ENCODE peak calls at places on chromosome 9, in five cellular contexts. Y is dorsolateral prefrontal cortex; M is psoas muscle; W is GM13977; L is CD8-positive, alpha-beta T cell. B is an unnamed sample.

GRCh38 chr9:73667749-73668148 is 516.1 kb downstream of the ANXA1 start:
- DNase-seq in Y (no peak), M (no peak), W (no peak), L (no peak), B (no peak)

GRCh38 chr9:132983814-132984201 is 5.3 kb downstream of the GFI1B start:
- DNase-seq in Y (no peak), M (no peak), W (no peak), L (no peak), B (no peak)

GRCh38 chr9:99873943-99874584 is 32.4 kb upstream of the STX17 start:
- DNase-seq in Y (no peak), M (no peak), W (no peak), L (no peak), B (no peak)

GRCh38 chr9:73149371-73150067 is 2.1 kb upstream of the ANXA1 start:
- DNase-seq in Y (no peak), M (no peak), W (peak), L (no peak), B (no peak)

GRCh38 chr9:73719660-73720059 is 568.0 kb downstream of the ANXA1 start:
- DNase-seq in Y (no peak), M (no peak), W (no peak), L (no peak), B (no peak)

GRCh38 chr9:79289856-79290255 is 281.9 kb upstream of the TLE4 start:
- DNase-seq in Y (no peak), M (no peak), W (no peak), L (no peak), B (no peak)

GRCh38 chr9:114098660-114099522 is at the start of gene KIF12:
- DNase-seq in Y (no peak), M (no peak), W (no peak), L (peak), B (peak)

GRCh38 chr9:115883467-115884329 is 269.9 kb upstream of the PAPPA start:
- DNase-seq in Y (no peak), M (no peak), W (no peak), L (no peak), B (peak)

GRCh38 chr9:27468450-27469110 is 55.5 kb upstream of the IFNK start:
- DNase-seq in Y (no peak), M (no peak), W (no peak), L (no peak), B (no peak)

GRCh38 chr9:111161015-111161415 is 122.7 kb upstream of the LPAR1 start:
- DNase-seq in Y (no peak), M (no peak), W (no peak), L (no peak), B (no peak)

GRCh38 chr9:38018230-38018963 is 50.6 kb downstream of the SHB start:
- DNase-seq in Y (no peak), M (no peak), W (no peak), L (no peak), B (no peak)

GRCh38 chr9:557601-558201 is 283.8 kb upstream of the DMRT1 start:
- DNase-seq in Y (no peak), M (no peak), W (no peak), L (no peak), B (no peak)

GRCh38 chr9:18791074-18791473 is 241.9 kb downstream of the SAXO1 start:
- DNase-seq in Y (no peak), M (no peak), W (no peak), L (no peak), B (peak)

GRCh38 chr9:130267930-130268329 is 2.4 kb downstream of the HMCN2 start:
- DNase-seq in Y (no peak), M (peak), W (no peak), L (no peak), B (no peak)

GRCh38 chr9:112249277-112249676 is 74.2 kb upstream of the SUSD1 start:
- DNase-seq in Y (no peak), M (no peak), W (peak), L (no peak), B (no peak)

GRCh38 chr9:137194909-137195308 is 5.6 kb downstream of the TPRN start:
- DNase-seq in Y (no peak), M (no peak), W (no peak), L (no peak), B (no peak)

GRCh38 chr9:124011460-124012301 is at the start of gene LHX2:
- DNase-seq in Y (peak), M (peak), W (peak), L (no peak), B (peak)

GRCh38 chr9:92147854-92148184 is 32.6 kb upstream of the SPTLC1 start:
- DNase-seq in Y (no peak), M (no peak), W (no peak), L (no peak), B (no peak)

GRCh38 chr9:136567651-136568287 is 21.9 kb upstream of the NOTCH1 start:
- DNase-seq in Y (no peak), M (peak), W (no peak), L (no peak), B (no peak)

GRCh38 chr9:114001794-114002261 is 76.3 kb downstream of the AMBP start:
- DNase-seq in Y (no peak), M (no peak), W (no peak), L (no peak), B (no peak)

GRCh38 chr9:100309992-100310391 is 42.8 kb downstream of the TEX10 start:
- DNase-seq in Y (no peak), M (no peak), W (no peak), L (no peak), B (no peak)

GRCh38 chr9:101029300-101030021 is 934 bp downstream of the PLPPR1 start:
- DNase-seq in Y (peak), M (no peak), W (no peak), L (no peak), B (no peak)

GRCh38 chr9:84799231-84799630 is 129.7 kb downstream of the NTRK2 start:
- DNase-seq in Y (no peak), M (no peak), W (no peak), L (no peak), B (no peak)

GRCh38 chr9:19788152-19788551 is 685 bp downstream of the SLC24A2 start:
- DNase-seq in Y (peak), M (no peak), W (no peak), L (no peak), B (peak)

GRCh38 chr9:105633373-105633772 is 28.9 kb upstream of the TAL2 start:
- DNase-seq in Y (no peak), M (no peak), W (no peak), L (no peak), B (no peak)

GRCh38 chr9:110320651-110321050 is 17.0 kb downstream of the TXNDC8 start:
- DNase-seq in Y (no peak), M (no peak), W (no peak), L (no peak), B (no peak)

DNA sequence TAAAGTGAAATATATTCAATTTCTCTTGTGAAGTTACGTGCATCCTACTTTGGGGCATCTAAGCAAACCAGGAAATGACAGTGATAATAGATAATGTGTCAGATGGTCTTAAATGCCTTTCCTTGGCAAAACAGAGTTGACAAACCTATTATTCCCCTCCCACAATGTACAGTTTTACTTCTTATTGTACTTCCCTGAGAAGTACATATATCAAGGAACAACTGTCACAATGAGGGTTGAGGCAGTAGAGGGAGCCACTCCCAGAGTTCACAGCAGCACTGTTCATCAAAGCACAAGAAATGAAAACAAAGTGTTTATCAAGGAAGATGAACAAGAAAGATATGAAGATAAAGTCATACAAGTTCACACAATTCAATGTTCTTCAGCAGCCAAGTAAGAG is 41.1 kb downstream of the ELAVL2 start:
- DNase-seq in Y (no peak), M (no peak), W (no peak), L (no peak), B (no peak)
- TF ChIP-seq CTCF in Y (no peak), M (no peak), W (no peak), L (no peak), B (no peak)

DNA sequence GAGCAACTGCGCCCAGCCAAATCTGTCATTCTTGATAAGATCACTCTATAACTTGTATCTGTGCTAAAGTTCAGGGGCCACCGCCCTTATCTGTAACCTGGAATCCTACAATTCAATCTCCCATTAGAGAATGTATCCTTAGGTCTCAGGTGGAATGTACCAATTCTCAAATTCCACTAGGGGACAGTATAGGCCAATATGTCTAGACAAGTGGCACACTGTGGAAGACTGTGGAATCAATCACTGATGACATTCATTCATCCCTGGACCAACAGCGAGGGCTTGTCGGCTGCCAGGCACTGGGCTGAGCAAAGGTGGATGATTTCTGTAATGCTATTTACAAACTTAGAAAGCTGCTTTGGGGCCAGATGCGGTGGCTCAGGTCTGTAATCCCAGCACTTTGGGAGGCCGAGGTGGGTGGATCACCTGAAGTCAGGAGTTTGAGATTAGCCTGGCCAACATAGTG is 28.7 kb upstream of the MEGF9 start:
- DNase-seq in Y (no peak), M (no peak), W (peak), L (no peak), B (no peak)
- TF ChIP-seq CTCF in Y (no peak), M (peak), W (peak), L (peak), B (peak)

GRCh38 chr9:135473972-135474543 is 5.5 kb upstream of the PPP1R26 start:
- DNase-seq in Y (no peak), M (no peak), W (no peak), L (no peak), B (no peak)

GRCh38 chr9:135471751-135472640 is 7.6 kb upstream of the PPP1R26 start:
- DNase-seq in Y (no peak), M (no peak), W (no peak), L (no peak), B (peak)

GRCh38 chr9:135476561-135476960 is 3.0 kb upstream of the PPP1R26 start:
- DNase-seq in Y (no peak), M (no peak), W (no peak), L (no peak), B (no peak)

GRCh38 chr9:135476981-135477380 is 2.6 kb upstream of the PPP1R26 start:
- DNase-seq in Y (no peak), M (no peak), W (no peak), L (no peak), B (no peak)

DNA sequence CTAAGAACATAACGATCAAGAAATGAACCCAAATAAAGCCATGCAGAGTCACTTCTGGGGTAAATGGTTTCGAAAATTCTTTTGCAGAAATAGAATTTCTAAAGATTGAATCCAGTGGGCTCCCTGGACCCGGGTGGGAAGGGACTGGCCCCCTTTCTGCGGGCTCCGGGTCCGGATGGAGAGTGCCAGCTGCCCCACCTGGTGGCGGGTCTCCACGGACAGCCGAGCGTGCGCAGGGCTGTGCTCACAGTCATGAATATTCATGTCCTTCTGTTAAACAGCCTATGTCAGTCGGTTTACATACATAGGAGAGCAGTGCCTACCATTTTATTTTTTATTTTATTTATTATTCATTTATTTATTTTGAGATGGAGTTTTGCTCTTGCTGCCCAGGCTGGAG is 4.7 kb upstream of the PPP1R26 start:
- DNase-seq in Y (peak), M (no peak), W (peak), L (no peak), B (peak)
- TF ChIP-seq CTCF in Y (peak), M (no peak), W (peak), L (peak), B (peak)

DNA sequence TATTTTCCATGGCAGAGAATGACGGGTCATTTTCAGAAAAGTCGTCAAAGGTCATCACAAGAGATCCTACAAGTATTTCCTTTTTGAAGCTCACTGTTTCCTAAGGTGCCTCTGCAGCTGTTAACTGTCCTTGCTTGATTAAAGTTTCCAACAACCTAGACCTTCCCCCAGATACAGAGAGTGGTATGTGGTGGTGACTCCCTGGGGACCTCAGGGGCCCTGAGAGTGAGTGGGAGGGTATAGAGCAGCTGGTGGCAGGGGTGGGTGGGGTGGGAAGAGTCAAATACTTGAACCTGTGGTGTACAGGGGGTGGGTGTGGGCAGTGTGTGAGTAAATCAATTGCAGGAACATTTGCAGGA is 1.6 kb upstream of the CD72 start:
- DNase-seq in Y (no peak), M (no peak), W (no peak), L (no peak), B (no peak)
- TF ChIP-seq CTCF in Y (no peak), M (no peak), W (no peak), L (no peak), B (no peak)

GRCh38 chr9:127396808-127397721 is at the start of gene SLC2A8:
- DNase-seq in Y (peak), M (peak), W (peak), L (peak), B (peak)
- TF ChIP-seq CTCF in Y (no peak), M (peak), W (no peak), L (no peak), B (peak)

GRCh38 chr9:69322256-69322655 is 2.8 kb upstream of the ENTREP1 start:
- DNase-seq in Y (no peak), M (no peak), W (no peak), L (no peak), B (no peak)

GRCh38 chr9:69325409-69326212 is 596 bp downstream of the ENTREP1 start:
- DNase-seq in Y (peak), M (peak), W (peak), L (no peak), B (no peak)

GRCh38 chr9:69323886-69324285 is 1.1 kb upstream of the ENTREP1 start:
- DNase-seq in Y (no peak), M (no peak), W (no peak), L (no peak), B (no peak)

GRCh38 chr9:69326261-69326660 is 1.2 kb downstream of the ENTREP1 start:
- DNase-seq in Y (no peak), M (no peak), W (no peak), L (no peak), B (no peak)

DNA sequence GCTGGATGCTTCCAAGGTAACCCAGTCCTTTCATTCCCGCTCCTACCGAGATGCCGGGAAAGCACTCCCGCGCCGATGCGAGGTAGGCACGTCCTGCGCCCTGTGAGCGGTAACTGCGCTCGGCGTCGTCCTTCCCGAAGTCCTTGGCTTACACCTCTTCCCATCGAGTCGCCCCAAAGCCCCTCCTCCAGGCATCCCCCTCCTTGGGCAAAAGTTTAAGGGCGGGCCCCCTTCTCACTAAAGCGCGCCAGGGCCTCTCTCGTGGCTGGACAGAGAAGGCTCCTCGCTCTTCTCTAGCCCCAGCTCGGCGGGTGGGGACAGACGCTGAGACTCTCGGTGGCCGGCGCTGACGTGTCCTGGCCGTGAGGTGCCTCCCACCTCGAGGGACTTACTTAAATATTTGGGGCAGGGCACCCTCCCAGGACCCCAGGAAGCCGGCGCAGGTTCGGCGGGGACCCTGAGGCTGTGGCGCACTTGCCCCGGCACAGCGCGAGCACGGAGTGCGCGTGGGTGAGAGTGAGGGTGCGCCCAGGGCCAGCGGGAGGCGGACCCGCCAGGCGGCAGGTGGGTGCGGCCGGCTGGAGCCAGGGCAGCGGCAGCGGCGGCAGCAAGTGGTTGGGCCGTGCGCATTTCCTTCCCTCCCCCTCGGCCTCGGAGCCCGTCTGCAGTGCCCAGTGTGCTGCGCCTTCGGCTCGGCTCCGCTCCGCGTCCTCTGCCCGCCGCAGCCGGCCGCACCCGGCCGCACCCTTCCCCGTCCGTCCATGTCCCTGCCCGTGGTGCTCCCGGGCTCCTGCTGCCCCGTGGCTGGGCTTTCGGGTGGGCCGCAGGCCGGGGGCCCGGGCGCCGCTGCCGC is at the start of gene ENTREP1:
- DNase-seq in Y (peak), M (peak), W (peak), L (no peak), B (peak)
- TF ChIP-seq CTCF in Y (no peak), M (no peak), W (no peak), L (no peak), B (no peak)

GRCh38 chr9:33719581-33720374 is 75.6 kb upstream of the PRSS3 start:
- DNase-seq in Y (no peak), M (no peak), W (peak), L (peak), B (peak)

GRCh38 chr9:33718987-33719386 is 76.4 kb upstream of the PRSS3 start:
- DNase-seq in Y (no peak), M (peak), W (no peak), L (no peak), B (no peak)

GRCh38 chr9:33721674-33722358 is 73.5 kb upstream of the PRSS3 start:
- DNase-seq in Y (peak), M (peak), W (peak), L (peak), B (peak)

DNA sequence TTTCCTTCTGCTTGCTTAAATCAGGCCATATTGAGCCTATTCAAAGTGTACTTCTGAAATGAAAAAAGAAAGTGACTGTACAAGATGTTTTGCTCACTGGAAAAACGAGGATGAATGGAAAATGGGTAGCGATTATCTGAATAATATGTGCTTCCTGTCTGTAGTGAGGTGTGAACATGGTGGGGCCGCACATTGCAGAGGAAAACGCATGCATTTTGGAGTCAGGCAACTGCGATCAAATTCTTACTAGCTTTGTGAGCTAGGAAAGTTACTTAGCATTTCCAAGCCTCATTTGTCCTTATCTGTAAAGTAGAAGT is 73.0 kb upstream of the PRSS3 start:
- DNase-seq in Y (no peak), M (no peak), W (no peak), L (no peak), B (no peak)
- TF ChIP-seq CTCF in Y (peak), M (no peak), W (no peak), L (peak), B (peak)

B was measured in neural crest cell.